ENCODE peak calls at places on chromosomes 5 and 9, in five cellular contexts. N is H1, O is GM23338, Z is sigmoid colon, C is stomach. A is an unnamed sample.

GRCh38 chr5:28216939-28217360 is 1178.6 kb upstream of the CDH9 start:
- DNase-seq in N (no peak), O (no peak), Z (no peak), C (no peak), A (no peak)

GRCh38 chr5:7673658-7674057 is 177.3 kb downstream of the CFAP90 start:
- DNase-seq in C (no peak), Z (no peak), N (no peak), O (no peak), A (no peak)

GRCh38 chr9:108186996-108187395 is 668.8 kb downstream of the ACTL7B start:
- DNase-seq in N (no peak), O (no peak), Z (peak), C (peak), A (no peak)

GRCh38 chr5:171258737-171259405 is 50.2 kb upstream of the TLX3 start:
- DNase-seq in C (no peak), N (no peak), Z (no peak), O (no peak), A (no peak)

GRCh38 chr5:5605170-5605764 is 182.8 kb downstream of the ICE1 start:
- DNase-seq in Z (no peak), N (no peak), O (no peak), C (no peak), A (no peak)

GRCh38 chr9:81896067-81896466 is 32.2 kb upstream of the SPATA31D4 start:
- DNase-seq in O (no peak), Z (no peak), C (no peak), N (no peak), A (no peak)

GRCh38 chr9:136856078-136856474 is 3.9 kb downstream of the MAMDC4 start:
- DNase-seq in N (peak), Z (no peak), C (peak), O (no peak), A (no peak)

GRCh38 chr5:36708996-36709395 is 102.6 kb downstream of the SLC1A3 start:
- DNase-seq in O (no peak), C (no peak), N (no peak), Z (no peak), A (no peak)

GRCh38 chr5:173972844-173973613 is 15.9 kb upstream of the C5orf47 start:
- DNase-seq in Z (peak), N (peak), C (peak), O (peak), A (peak)

GRCh38 chr9:35728041-35728971 is 3.7 kb downstream of the TLN1 start:
- DNase-seq in Z (peak), O (peak), N (peak), C (peak), A (peak)

GRCh38 chr5:126358525-126358924 is 64.7 kb upstream of the GRAMD2B start:
- DNase-seq in N (no peak), Z (no peak), O (no peak), C (no peak), A (no peak)

GRCh38 chr9:78871452-78872331 is 574.8 kb downstream of the PSAT1 start:
- DNase-seq in C (no peak), N (no peak), Z (no peak), O (no peak), A (no peak)

GRCh38 chr5:151608522-151608921 is 17.4 kb upstream of the FAT2 start:
- DNase-seq in Z (no peak), N (no peak), C (no peak), O (no peak), A (no peak)

GRCh38 chr5:75510417-75510835 is 1.0 kb downstream of the CERT1 start:
- DNase-seq in N (no peak), Z (no peak), O (no peak), C (peak), A (no peak)

DNA sequence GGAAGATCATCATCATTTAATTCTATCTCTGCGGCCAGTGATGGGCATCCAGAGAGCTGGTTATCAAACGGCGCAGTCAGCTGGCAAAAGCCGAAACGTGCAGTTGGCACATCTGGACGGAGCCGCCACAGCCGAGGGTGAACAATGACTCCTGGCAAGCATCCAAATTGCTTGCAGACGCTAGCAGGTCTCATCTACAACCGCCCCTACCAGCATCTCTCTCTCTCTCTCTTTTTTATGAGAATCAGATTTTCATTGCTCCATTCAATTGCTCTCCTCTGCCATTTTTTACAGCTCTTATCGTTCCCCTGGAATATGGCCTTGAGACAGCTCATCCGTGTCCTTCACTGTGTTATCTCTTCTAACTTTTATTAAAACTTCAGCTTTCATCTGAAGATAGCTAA is 165.2 kb downstream of the MAPKAP1 start:
- DNase-seq in N (no peak), O (no peak), Z (no peak), C (no peak), A (no peak)
- TF ChIP-seq POLR2AphosphoS5 in N (no peak), O (no peak), Z (no peak), C (no peak), A (no peak)

DNA sequence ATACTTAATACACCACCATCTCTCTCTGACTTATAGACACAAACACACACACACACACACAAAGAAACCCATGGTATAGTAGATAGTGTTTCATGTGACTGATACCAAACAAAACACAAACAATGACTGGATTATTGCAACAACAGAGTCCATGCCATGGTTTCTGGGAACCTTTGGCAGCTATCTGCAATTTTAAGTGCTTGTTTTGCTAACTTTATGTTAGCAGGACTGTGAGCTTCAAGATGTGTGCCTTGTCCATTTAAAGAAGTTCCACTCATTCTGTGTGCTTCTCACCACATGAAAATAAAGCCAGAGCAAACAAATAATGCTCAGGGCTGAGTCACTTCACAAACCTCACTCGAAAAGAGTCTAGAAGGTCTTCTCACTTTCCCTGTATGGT is 15.1 kb upstream of the LURAP1L start:
- DNase-seq in Z (no peak), N (no peak), C (no peak), O (no peak), A (no peak)
- H3K27ac ChIP-seq in Z (no peak), N (no peak), C (no peak), O (no peak), A (peak)

DNA sequence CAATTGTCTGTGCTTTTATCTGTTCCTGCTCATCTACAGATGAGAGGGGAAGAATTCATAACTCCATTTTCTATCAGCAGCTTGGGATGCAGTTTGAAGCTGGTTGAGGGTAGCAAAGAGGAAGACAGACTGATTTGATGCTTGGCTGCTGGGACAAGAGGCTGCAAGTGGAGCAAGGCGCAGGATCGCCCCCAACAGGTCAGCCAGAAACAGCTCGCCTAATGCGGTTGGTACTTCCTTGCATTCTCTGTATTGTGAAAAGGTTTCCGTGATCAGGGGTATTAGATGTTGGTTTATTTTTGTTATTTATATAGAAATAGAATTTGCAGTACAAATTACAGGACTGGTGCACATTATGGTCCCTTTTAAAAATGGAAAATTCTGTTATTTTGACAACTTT is 40.6 kb downstream of the ZNF883 start:
- DNase-seq in C (no peak), N (peak), Z (no peak), O (peak), A (no peak)
- TF ChIP-seq CTCF in C (no peak), N (peak), Z (no peak), O (peak), A (no peak)

DNA sequence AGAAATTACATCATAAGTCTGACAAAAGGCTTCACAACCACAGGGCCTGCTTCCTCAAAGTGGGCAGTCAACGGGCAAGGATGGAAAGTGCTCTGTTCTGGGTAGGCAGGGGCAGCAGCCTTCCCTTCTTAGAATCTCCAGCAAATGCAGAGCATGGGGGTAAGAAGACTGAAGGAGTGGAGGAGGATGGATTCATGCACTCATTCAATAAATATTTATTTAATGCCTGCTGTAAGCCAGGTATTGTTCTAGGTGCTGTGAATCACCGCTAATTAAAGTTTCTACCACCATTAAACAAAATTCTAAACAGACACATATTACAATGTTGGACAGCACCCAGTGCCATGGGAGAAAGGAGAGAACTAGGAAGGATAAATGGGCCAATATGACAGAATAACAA is 195.6 kb downstream of the ELAVL2 start:
- DNase-seq in O (no peak), Z (no peak), N (no peak), C (no peak), A (no peak)
- TF ChIP-seq POLR2AphosphoS5 in O (no peak), Z (no peak), N (no peak), C (no peak), A (no peak)

GRCh38 chr5:135108569-135108968 is 74.5 kb upstream of the PITX1 start:
- DNase-seq in N (no peak), Z (peak), C (no peak), O (no peak), A (no peak)

GRCh38 chr5:135106610-135107009 is 72.6 kb upstream of the PITX1 start:
- DNase-seq in Z (no peak), O (no peak), C (no peak), N (no peak), A (no peak)

GRCh38 chr5:135106136-135106535 is 72.1 kb upstream of the PITX1 start:
- DNase-seq in O (no peak), C (no peak), Z (no peak), N (no peak), A (no peak)

GRCh38 chr5:135107986-135108385 is 74.0 kb upstream of the PITX1 start:
- DNase-seq in O (no peak), Z (peak), N (no peak), C (no peak), A (no peak)

GRCh38 chr5:135107101-135107500 is 73.1 kb upstream of the PITX1 start:
- DNase-seq in O (no peak), C (no peak), Z (peak), N (no peak), A (peak)
- H3K27ac ChIP-seq in O (no peak), C (no peak), Z (no peak), N (no peak), A (no peak)

GRCh38 chr9:25350011-25350410 is 328.2 kb downstream of the TUSC1 start:
- DNase-seq in Z (no peak), N (no peak), C (no peak), O (no peak), A (no peak)
- TF ChIP-seq CTCF in Z (no peak), N (no peak), C (no peak), O (no peak), A (no peak)

A was measured in upper lobe of left lung.